ENCODE peak calls at places on chromosome 9, in ten cellular contexts. L is AML-193; D is SK-N-DZ; X is lung microvascular endothelial cell; S is GM03348; I is astrocyte of the spinal cord; H is AG10803; Y is stimulated activated CD8-positive, alpha-beta memory T cell treated with anti-CD3 and anti-CD28 coated beads, Interleukin-15, amount 100 ng/mL, for 24 hours; W is GM04503; M is colonic mucosa. A is an unnamed sample.

GRCh38 chr9:96279927-96280326 is 22.0 kb downstream of the HSD17B3 start:
- DNase-seq in H (no peak), X (no peak), Y (no peak), M (no peak), S (no peak), I (no peak), L (no peak), D (no peak), W (no peak), A (no peak)

GRCh38 chr9:89745601-89746376 is 141.0 kb downstream of the GADD45G start:
- DNase-seq in Y (no peak), H (no peak), L (no peak), I (no peak), M (no peak), W (no peak), X (no peak), S (no peak), D (no peak), A (no peak)

GRCh38 chr9:93010056-93010455 is 48.4 kb upstream of the SUSD3 start:
- DNase-seq in L (no peak), H (no peak), W (no peak), Y (no peak), X (no peak), I (no peak), M (peak), D (no peak), S (no peak), A (no peak)

GRCh38 chr9:95091971-95092320 is 225.6 kb downstream of the FANCC start:
- DNase-seq in Y (no peak), D (no peak), I (no peak), X (no peak), L (no peak), H (peak), M (no peak), W (no peak), S (no peak), A (peak)

GRCh38 chr9:136645903-136646754 is 16.6 kb upstream of the EGFL7 start:
- DNase-seq in W (no peak), D (peak), S (no peak), Y (no peak), M (no peak), X (peak), H (no peak), L (no peak), I (no peak), A (no peak)

GRCh38 chr9:91907387-91908292 is 42.4 kb downstream of the ROR2 start:
- DNase-seq in D (no peak), L (no peak), M (no peak), W (no peak), X (no peak), I (no peak), H (no peak), S (no peak), Y (no peak), A (no peak)

GRCh38 chr9:128610889-128611288 is 45.8 kb downstream of the DYNC2I2 start:
- DNase-seq in S (no peak), W (no peak), H (no peak), X (no peak), I (no peak), D (no peak), M (no peak), Y (no peak), L (no peak), A (no peak)

GRCh38 chr9:135773677-135774238 is 71.8 kb downstream of the KCNT1 start:
- DNase-seq in L (no peak), D (no peak), W (no peak), S (no peak), X (no peak), I (no peak), M (no peak), H (no peak), Y (no peak), A (no peak)

GRCh38 chr9:116813029-116813295 is 125.9 kb downstream of the TRIM32 start:
- DNase-seq in D (no peak), Y (no peak), L (no peak), H (no peak), I (no peak), S (no peak), W (no peak), X (no peak), M (no peak), A (no peak)

GRCh38 chr9:94269264-94269663 is 10.2 kb downstream of the ZNF169 start:
- DNase-seq in X (no peak), D (peak), I (no peak), Y (no peak), M (no peak), H (no peak), W (no peak), L (no peak), S (no peak), A (no peak)

GRCh38 chr9:34611251-34611810 is 566 bp downstream of the RPP25L start:
- DNase-seq in L (no peak), M (no peak), D (no peak), Y (no peak), X (no peak), W (no peak), I (no peak), S (no peak), H (no peak), A (no peak)

GRCh38 chr9:122468735-122469134 is 9.0 kb downstream of the OR1J1 start:
- DNase-seq in L (no peak), I (no peak), Y (no peak), X (no peak), W (peak), S (peak), D (no peak), M (no peak), H (peak), A (peak)

GRCh38 chr9:88388886-88389617 is 808 bp downstream of the SPIN1 start:
- DNase-seq in D (peak), X (peak), L (peak), S (peak), I (peak), M (peak), Y (peak), W (no peak), H (peak), A (peak)